ENCODE peak calls at places on chromosomes 13 and 19, in five cellular contexts. T, W, B, R and J are unnamed samples.
A peak's percentile ranks its signal among the peaks of the same experiment; 100 is the strongest.

GRCh38 chr13:25046985-25047660 is 48.8 kb upstream of the PABPC3 start:
- DNase-seq in T (peak; percentile 59), W (peak; percentile 56), B (no peak), R (peak; percentile 52), J (no peak)

GRCh38 chr19:40668991-40669614 is 21.3 kb downstream of the NUMBL start:
- DNase-seq in T (no peak), W (no peak), B (no peak), R (no peak), J (no peak)

GRCh38 chr13:103540394-103540793 is 474.2 kb upstream of the SLC10A2 start:
- DNase-seq in T (no peak), W (no peak), B (no peak), R (no peak), J (no peak)

GRCh38 chr13:97117388-97117910 is 104.7 kb upstream of the MBNL2 start:
- DNase-seq in T (no peak), W (no peak), B (no peak), R (no peak), J (no peak)

GRCh38 chr19:3006075-3006767 is 22.9 kb downstream of the TLE2 start:
- DNase-seq in T (no peak), W (no peak), B (no peak), R (no peak), J (no peak)

GRCh38 chr13:39788097-39788496 is 132.6 kb downstream of the COG6 start:
- DNase-seq in T (no peak), W (no peak), B (no peak), R (no peak), J (no peak)

GRCh38 chr13:44049546-44049945 is 169.8 kb downstream of the LACC1 start:
- DNase-seq in T (no peak), W (no peak), B (no peak), R (no peak), J (no peak)

GRCh38 chr19:48738557-48739399 is 1.6 kb downstream of the RASIP1 start:
- DNase-seq in T (peak; percentile 87), W (peak; percentile 87), B (peak; percentile 96), R (peak; percentile 83), J (peak; percentile 95)

GRCh38 chr13:73984949-73985691 is 149.1 kb downstream of the KLF12 start:
- DNase-seq in T (no peak), W (no peak), B (no peak), R (no peak), J (no peak)

GRCh38 chr19:7595466-7596133 is at the start of gene CAMSAP3:
- DNase-seq in T (no peak), W (peak; percentile 65), B (peak; percentile 66), R (peak; percentile 9), J (no peak)

GRCh38 chr13:90565985-90566713 is 781.3 kb upstream of the MIR17HG start:
- DNase-seq in T (no peak), W (no peak), B (no peak), R (no peak), J (no peak)

GRCh38 chr19:49591731-49592485 is 926 bp downstream of the PRR12 start:
- DNase-seq in T (peak; percentile 63), W (peak; percentile 48), B (peak; percentile 40), R (peak; percentile 55), J (peak; percentile 56)

GRCh38 chr13:31209172-31209818 is 9.5 kb downstream of the B3GLCT start:
- DNase-seq in T (no peak), W (peak; percentile 78), B (peak; percentile 43), R (peak; percentile 65), J (peak; percentile 69)

GRCh38 chr19:18119243-18120105 is 21.9 kb downstream of the MAST3 start:
- DNase-seq in T (no peak), W (peak; percentile 90), B (no peak), R (no peak), J (no peak)

GRCh38 chr19:56167064-56167578 is 8.7 kb upstream of the GALP start:
- DNase-seq in T (peak; percentile 12), W (no peak), B (no peak), R (peak; percentile 7), J (no peak)

GRCh38 chr13:47708386-47708785 is 292.7 kb downstream of the SUCLA2 start:
- DNase-seq in T (peak; percentile 59), W (no peak), B (no peak), R (peak; percentile 70), J (no peak)

GRCh38 chr13:20997301-20998061 is 63.9 kb downstream of the LATS2 start:
- DNase-seq in T (peak; percentile 93), W (no peak), B (no peak), R (peak; percentile 99), J (no peak)

GRCh38 chr13:75079226-75079625 is 402.7 kb downstream of the TBC1D4 start:
- DNase-seq in T (peak; percentile 60), W (no peak), B (no peak), R (peak; percentile 3), J (no peak)

GRCh38 chr13:47233734-47234133 is 336.9 kb upstream of the HTR2A start:
- DNase-seq in T (no peak), W (no peak), B (no peak), R (no peak), J (no peak)

GRCh38 chr19:42693760-42694350 is 46.4 kb downstream of the PSG3 start:
- DNase-seq in T (peak; percentile 73), W (peak; percentile 10), B (no peak), R (peak; percentile 66), J (peak; percentile 36)

GRCh38 chr13:31200636-31200970 is 828 bp downstream of the B3GLCT start:
- DNase-seq in T (peak; percentile 57), W (peak; percentile 53), B (peak; percentile 50), R (peak; percentile 51), J (peak; percentile 59)

GRCh38 chr19:58406818-58407657 is 1.4 kb upstream of the ZNF584 start:
- DNase-seq in T (peak; percentile 38), W (no peak), B (no peak), R (peak; percentile 19), J (no peak)

GRCh38 chr13:29539866-29540265 is 55.6 kb downstream of the SLC7A1 start:
- DNase-seq in T (no peak), W (no peak), B (no peak), R (no peak), J (no peak)

GRCh38 chr19:2550431-2551171 is 74.7 kb downstream of the GADD45B start:
- DNase-seq in T (no peak), W (peak; percentile 40), B (no peak), R (no peak), J (no peak)

GRCh38 chr19:57111329-57111644 is 8.5 kb upstream of the USP29 start:
- DNase-seq in T (no peak), W (no peak), B (no peak), R (no peak), J (no peak)

GRCh38 chr19:48511800-48512503 is at the start of gene LMTK3:
- DNase-seq in T (peak; percentile 69), W (peak; percentile 96), B (no peak), R (peak; percentile 63), J (peak; percentile 33)

GRCh38 chr19:53328967-53329366 is 4.6 kb upstream of the ZNF845 start:
- DNase-seq in T (no peak), W (peak; percentile 32), B (no peak), R (peak; percentile 3), J (peak; percentile 41)

GRCh38 chr19:2055871-2056809 is 5.1 kb upstream of the MKNK2 start:
- DNase-seq in T (peak; percentile 73), W (no peak), B (no peak), R (peak; percentile 87), J (peak; percentile 48)

GRCh38 chr19:29663861-29664752 is 1.2 kb upstream of the PLEKHF1 start:
- DNase-seq in T (peak; percentile 37), W (no peak), B (no peak), R (peak; percentile 77), J (no peak)

GRCh38 chr13:98445340-98446233 is 131.3 kb downstream of the STK24 start:
- DNase-seq in T (peak; percentile 79), W (peak; percentile 73), B (peak; percentile 79), R (peak; percentile 66), J (peak; percentile 64)

GRCh38 chr19:23762884-23763711 is 4.4 kb upstream of the ZNF681 start:
- DNase-seq in T (peak; percentile 68), W (peak; percentile 92), B (peak; percentile 90), R (peak; percentile 47), J (peak; percentile 93)

GRCh38 chr13:74047925-74048324 is 86.3 kb downstream of the KLF12 start:
- DNase-seq in T (peak; percentile 21), W (no peak), B (peak; percentile 28), R (peak; percentile 34), J (no peak)

GRCh38 chr19:14073232-14073924 is 792 bp downstream of the MISP3 start:
- DNase-seq in T (peak; percentile 84), W (peak; percentile 78), B (peak; percentile 81), R (peak; percentile 76), J (peak; percentile 79)

GRCh38 chr19:41409288-41409687 is 11.7 kb downstream of the BCKDHA start:
- DNase-seq in T (peak; percentile 53), W (no peak), B (peak; percentile 76), R (peak; percentile 48), J (no peak)

GRCh38 chr13:86446311-86446710 is 647.1 kb upstream of the SLITRK6 start:
- DNase-seq in T (peak; percentile 56), W (no peak), B (no peak), R (no peak), J (no peak)

GRCh38 chr19:13100871-13101589 is 1.6 kb downstream of the LYL1 start:
- DNase-seq in T (peak; percentile 50), W (no peak), B (no peak), R (no peak), J (peak; percentile 24)